ENCODE peak calls at places on chromosomes 7 and 10, in nine cellular contexts. O is HCT116, F is heart left ventricle, X is foreskin fibroblast, H is cardiac fibroblast, B is lower lobe of right lung, D is coronary artery, S is lung, E is GM12878. G is an unnamed sample.

GRCh38 chr7:124086843-124087242 is 54.0 kb upstream of the TMEM229A start:
- DNase-seq in O (no peak), F (no peak), X (no peak), H (no peak), B (no peak), D (no peak), S (no peak), E (no peak), G (no peak)

GRCh38 chr7:101169110-101169837 is 3.9 kb upstream of the VGF start:
- DNase-seq in O (no peak), F (no peak), X (peak), H (peak), B (no peak), D (no peak), S (no peak), E (no peak), G (no peak)

GRCh38 chr7:40077849-40078248 is 56.6 kb downstream of the MPLKIP start:
- DNase-seq in O (no peak), F (no peak), X (no peak), H (peak), B (no peak), D (no peak), S (no peak), E (no peak), G (no peak)

GRCh38 chr10:116238036-116238435 is 35.0 kb downstream of the GFRA1 start:
- DNase-seq in O (no peak), F (no peak), X (no peak), H (no peak), B (no peak), D (no peak), S (no peak), E (no peak), G (no peak)

GRCh38 chr10:66747451-66747850 is 178.4 kb upstream of the LRRTM3 start:
- DNase-seq in O (peak), F (no peak), X (peak), H (peak), B (no peak), D (no peak), S (no peak), E (no peak), G (no peak)

GRCh38 chr7:129066290-129067131 is 11.6 kb upstream of the TNPO3 start:
- DNase-seq in O (no peak), F (no peak), X (peak), H (peak), B (no peak), D (no peak), S (no peak), E (no peak), G (no peak)

GRCh38 chr7:41886257-41886905 is 183.5 kb upstream of the INHBA start:
- DNase-seq in O (no peak), F (peak), X (peak), H (peak), B (no peak), D (no peak), S (no peak), E (no peak), G (no peak)

GRCh38 chr7:131190146-131190545 is 137.5 kb upstream of the MKLN1 start:
- DNase-seq in O (no peak), F (no peak), X (peak), H (peak), B (no peak), D (no peak), S (no peak), E (no peak), G (no peak)

GRCh38 chr10:54470324-54470631 is 330.8 kb downstream of the PCDH15 start:
- DNase-seq in O (no peak), F (no peak), X (no peak), H (no peak), B (no peak), D (no peak), S (no peak), E (no peak), G (no peak)

GRCh38 chr10:129628823-129629222 is 161.8 kb downstream of the MGMT start:
- DNase-seq in O (no peak), F (no peak), X (no peak), H (no peak), B (no peak), D (peak), S (no peak), E (no peak), G (peak)
- H3K4me3 ChIP-seq in O (no peak), F (no peak), X (no peak), H (no peak), B (no peak), D (no peak), S (no peak), E (no peak), G (no peak)

DNA sequence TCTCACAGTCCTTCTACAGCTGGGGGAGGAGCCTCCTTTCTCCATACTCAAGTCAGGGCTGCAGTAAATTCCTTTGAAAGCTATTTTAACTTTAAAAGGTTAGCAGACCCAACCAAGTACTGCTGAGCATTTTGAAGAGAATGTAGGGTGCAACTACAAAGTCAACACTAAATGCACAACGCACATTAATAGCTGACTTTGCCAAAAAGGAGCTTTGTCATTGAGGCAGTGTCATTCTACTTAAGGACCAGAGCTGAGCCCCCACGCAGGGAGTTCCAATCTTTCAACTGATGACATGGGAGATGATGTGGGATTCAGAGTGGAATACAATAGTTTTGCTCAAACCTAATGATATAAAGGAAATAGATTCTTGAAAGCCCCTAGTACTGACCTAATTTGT is 20.3 kb downstream of the TECTB start:
- DNase-seq in O (no peak), F (no peak), X (no peak), H (no peak), B (no peak), D (no peak), S (no peak), E (no peak), G (no peak)
- H3K4me3 ChIP-seq in O (no peak), F (no peak), X (no peak), H (no peak), B (no peak), D (no peak), S (no peak), E (no peak), G (no peak)

DNA sequence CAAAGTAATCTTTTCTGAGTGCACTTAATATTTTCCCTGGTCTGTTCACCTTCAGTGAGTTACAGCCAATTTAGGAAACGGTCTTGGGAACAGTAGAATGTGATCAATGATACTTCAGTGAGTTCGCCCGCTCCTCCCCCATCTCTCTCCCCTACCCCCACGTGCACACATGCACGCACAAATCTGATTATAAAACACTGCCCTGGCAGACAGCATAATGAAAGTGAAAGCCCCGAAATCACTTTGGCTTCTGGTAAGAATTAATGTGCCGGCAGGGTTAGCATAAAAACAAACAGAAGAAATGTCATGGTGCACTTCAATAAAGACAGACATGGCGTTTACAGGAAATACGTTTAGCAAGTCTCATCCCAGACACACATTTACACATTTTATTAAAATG is 201.4 kb upstream of the CDCA7L start:
- DNase-seq in O (no peak), F (no peak), X (peak), H (no peak), B (no peak), D (no peak), S (no peak), E (no peak), G (no peak)
- H3K4me3 ChIP-seq in O (no peak), F (peak), X (no peak), H (no peak), B (no peak), D (peak), S (no peak), E (peak), G (peak)

GRCh38 chr7:96710544-96710943 is 898 bp upstream of the SEM1 start:
- DNase-seq in O (no peak), F (no peak), X (no peak), H (no peak), B (no peak), D (no peak), S (no peak), E (no peak), G (no peak)

GRCh38 chr7:96713037-96713436 is 3.4 kb upstream of the SEM1 start:
- DNase-seq in O (no peak), F (no peak), X (no peak), H (no peak), B (no peak), D (no peak), S (no peak), E (no peak), G (no peak)

GRCh38 chr7:96709381-96710228 is at the start of gene SEM1:
- DNase-seq in O (peak), F (peak), X (peak), H (peak), B (peak), D (peak), S (peak), E (peak), G (no peak)

GRCh38 chr7:96708872-96709271 is 774 bp downstream of the SEM1 start:
- DNase-seq in O (no peak), F (no peak), X (no peak), H (no peak), B (no peak), D (no peak), S (no peak), E (no peak), G (no peak)

GRCh38 chr7:96707901-96708774 is 1.5 kb downstream of the SEM1 start:
- DNase-seq in O (no peak), F (no peak), X (no peak), H (no peak), B (no peak), D (no peak), S (no peak), E (no peak), G (no peak)
- H3K4me3 ChIP-seq in O (peak), F (peak), X (peak), H (no peak), B (peak), D (peak), S (no peak), E (peak), G (peak)

DNA sequence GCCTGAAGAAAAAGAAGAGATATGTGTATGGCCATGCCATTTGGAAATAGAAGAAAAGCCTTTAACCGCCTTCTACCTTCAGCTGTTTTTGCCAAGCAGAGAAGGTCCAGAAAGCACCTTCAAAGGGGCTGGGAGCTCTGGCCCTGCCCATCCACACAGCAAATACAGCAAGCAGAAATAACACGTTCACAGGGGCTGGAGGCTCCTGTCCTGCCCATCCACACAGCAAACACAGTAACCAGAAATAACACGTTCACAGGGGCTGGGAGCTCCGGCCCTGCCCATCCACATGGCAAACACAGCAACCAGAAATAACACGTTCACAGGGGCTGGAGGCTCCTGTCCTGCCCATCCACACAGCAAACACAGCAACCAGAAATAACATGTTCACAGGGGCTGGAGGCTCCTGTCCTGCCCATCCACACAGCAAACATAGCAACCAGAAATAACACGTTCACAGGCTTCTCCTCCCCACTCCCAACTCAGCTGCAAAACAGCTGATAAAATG is 558.1 kb downstream of the PTPRN2 start:
- DNase-seq in O (no peak), F (no peak), X (no peak), H (no peak), B (no peak), D (no peak), S (no peak), E (no peak), G (no peak)
- H3K4me3 ChIP-seq in O (no peak), F (no peak), X (no peak), H (no peak), B (no peak), D (no peak), S (no peak), E (no peak), G (no peak)